ENCODE peak calls at places on chromosomes 16 and 17, in five cellular contexts. U is transverse colon, Y is Panc1, G is K562, F is stomach. L is an unnamed sample.
A peak's percentile ranks its signal among the peaks of the same experiment; 100 is the strongest.

GRCh38 chr16:4615389-4616046 is 830 bp upstream of the UBALD1 start:
- DNase-seq in F (no peak), U (peak; percentile 37), G (no peak), Y (no peak), L (no peak)

GRCh38 chr16:82302007-82302733 is 132.1 kb upstream of the MPHOSPH6 start:
- DNase-seq in U (no peak), F (no peak), Y (no peak), G (no peak), L (no peak)

GRCh38 chr17:44010966-44011647 is 3.7 kb downstream of the TMEM101 start:
- DNase-seq in G (no peak), F (no peak), Y (no peak), U (no peak), L (no peak)

GRCh38 chr17:17789828-17790672 is 46.7 kb downstream of the SREBF1 start:
- DNase-seq in U (no peak), G (no peak), F (no peak), Y (no peak), L (no peak)

GRCh38 chr17:20771104-20771503 is 191.6 kb downstream of the CDRT15L2 start:
- DNase-seq in Y (no peak), F (no peak), G (no peak), U (no peak), L (no peak)

GRCh38 chr16:9049241-9049640 is 42.2 kb upstream of the HAPSTR1 start:
- DNase-seq in U (no peak), Y (no peak), F (no peak), G (no peak), L (no peak)

GRCh38 chr16:12239226-12239625 is 262.7 kb downstream of the SNX29 start:
- DNase-seq in G (no peak), F (no peak), Y (no peak), U (no peak), L (no peak)

GRCh38 chr17:44786551-44787081 is 27.8 kb downstream of the ADAM11 start:
- DNase-seq in F (no peak), G (no peak), Y (no peak), U (no peak), L (no peak)

GRCh38 chr16:79066621-79067020 is 533.9 kb downstream of the MAF start:
- DNase-seq in U (no peak), F (peak; percentile 50), Y (no peak), G (no peak), L (no peak)

GRCh38 chr17:45229681-45230409 is 8.2 kb downstream of the FMNL1 start:
- DNase-seq in Y (no peak), G (no peak), U (peak; percentile 48), F (no peak), L (no peak)

GRCh38 chr16:81833751-81834150 is 54.7 kb downstream of the PLCG2 start:
- DNase-seq in Y (no peak), G (no peak), U (no peak), F (no peak), L (peak; percentile 43)

GRCh38 chr17:40122466-40122943 is 734 bp downstream of the MSL1 start:
- DNase-seq in F (no peak), Y (no peak), G (peak; percentile 53), U (peak; percentile 49), L (no peak)

GRCh38 chr17:7217113-7217987 is 2.3 kb downstream of the DLG4 start:
- DNase-seq in G (peak; percentile 63), U (peak; percentile 63), F (peak; percentile 54), Y (no peak), L (no peak)

GRCh38 chr17:9361572-9361955 is 214.1 kb downstream of the STX8 start:
- DNase-seq in Y (no peak), G (no peak), U (no peak), F (no peak), L (no peak)

GRCh38 chr16:24626251-24626650 is 86.9 kb downstream of the RBBP6 start:
- DNase-seq in G (no peak), Y (no peak), U (no peak), F (no peak), L (no peak)

GRCh38 chr16:75627856-75628255 is 4.8 kb upstream of the ADAT1 start:
- DNase-seq in Y (no peak), G (no peak), F (no peak), U (no peak), L (no peak)

GRCh38 chr17:29245401-29245800 is 1.3 kb upstream of the CRYBA1 start:
- DNase-seq in G (no peak), U (no peak), F (no peak), Y (no peak), L (no peak)

GRCh38 chr16:19746561-19746960 is 28.5 kb downstream of the IQCK start:
- DNase-seq in G (no peak), U (no peak), F (no peak), Y (no peak), L (no peak)

GRCh38 chr16:80577485-80578280 is 36.9 kb downstream of the DYNLRB2 start:
- DNase-seq in Y (no peak), G (no peak), U (no peak), F (peak; percentile 76), L (no peak)

GRCh38 chr17:27323538-27324212 is 29.8 kb downstream of the WSB1 start:
- DNase-seq in Y (no peak), G (peak; percentile 58), U (peak; percentile 89), F (peak; percentile 67), L (peak; percentile 61)

GRCh38 chr16:58022601-58023371 is 2.8 kb upstream of the MMP15 start:
- DNase-seq in G (no peak), U (peak; percentile 71), Y (no peak), F (peak; percentile 87), L (no peak)

GRCh38 chr17:58513391-58513912 is 986 bp downstream of the MTMR4 start:
- DNase-seq in U (no peak), F (no peak), Y (no peak), G (no peak), L (no peak)

GRCh38 chr16:1941924-1942809 is 832 bp downstream of the MSRB1 start:
- DNase-seq in F (no peak), G (peak; percentile 74), U (no peak), Y (no peak), L (no peak)

GRCh38 chr16:85440744-85441143 is 172.4 kb upstream of the GSE1 start:
- DNase-seq in Y (no peak), G (no peak), F (no peak), U (no peak), L (no peak)

GRCh38 chr16:88882358-88883030 is 16.0 kb upstream of the PABPN1L start:
- DNase-seq in F (peak; percentile 63), G (peak; percentile 61), Y (no peak), U (peak; percentile 65), L (no peak)
- H3K27me3 ChIP-seq in F (no peaks in the 10 kb centered on the region), G (no peaks in the 10 kb centered on the region), Y (no peaks in the 10 kb centered on the region), U (peaks cover 15% of the 10 kb centered on the region), L (no peaks in the 10 kb centered on the region)

DNA sequence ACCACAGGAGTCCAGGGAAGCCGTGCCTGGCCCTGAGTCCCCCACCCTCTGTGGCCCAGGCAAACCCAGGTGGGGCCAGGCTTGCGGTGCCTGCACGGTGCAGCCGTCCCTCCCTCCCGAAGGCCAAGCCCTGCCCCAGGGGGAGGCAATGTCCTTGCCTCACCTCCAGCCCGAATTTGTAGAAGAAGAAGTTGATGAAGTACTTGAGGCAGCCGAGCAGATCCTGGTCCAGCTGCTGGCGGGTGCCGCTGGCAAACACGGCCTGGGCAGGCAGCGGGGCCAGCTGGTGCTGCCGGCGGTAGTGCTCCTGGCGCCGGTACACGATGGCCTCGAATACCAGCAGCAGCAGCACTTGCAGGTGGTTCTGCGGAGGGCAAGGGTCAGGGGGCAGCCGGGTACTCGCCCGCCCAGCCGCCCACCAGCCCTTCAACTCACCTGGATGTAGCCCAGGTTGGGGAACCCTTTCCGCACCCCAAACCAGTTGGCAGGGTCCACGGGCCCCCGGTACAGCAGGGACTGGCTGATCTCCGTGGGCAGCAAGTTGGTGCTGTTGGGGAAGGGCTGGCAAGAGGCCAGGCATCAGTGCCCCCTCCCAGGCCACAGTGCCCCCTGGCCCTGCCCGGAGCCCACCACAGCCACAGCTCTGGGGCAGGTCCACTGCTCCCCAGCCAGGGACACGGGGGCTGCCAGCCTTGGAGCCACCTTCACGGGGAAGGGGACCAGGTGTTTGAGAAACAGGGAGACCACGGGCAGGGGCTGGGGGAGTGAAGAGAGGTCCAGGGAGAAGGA is 26.1 kb downstream of the CTU2 start:
- DNase-seq in Y (no peak), G (no peak), F (no peak), U (no peak), L (no peak)
- TF ChIP-seq POLR2AphosphoS5 in Y (no peak), G (no peak), F (no peak), U (no peak), L (no peak)

GRCh38 chr17:34442387-34443111 is 79.5 kb upstream of the CCL1 start:
- DNase-seq in Y (no peak), F (no peak), G (no peak), U (no peak), L (no peak)

GRCh38 chr17:34443832-34444469 is 80.9 kb upstream of the CCL1 start:
- DNase-seq in G (peak; percentile 45), F (no peak), Y (no peak), U (no peak), L (no peak)

GRCh38 chr17:34447406-34447805 is 84.4 kb upstream of the CCL1 start:
- DNase-seq in F (no peak), G (no peak), Y (no peak), U (no peak), L (no peak)

GRCh38 chr17:34445145-34445544 is 82.1 kb upstream of the CCL1 start:
- DNase-seq in U (no peak), F (no peak), Y (no peak), G (no peak), L (no peak)
- H3K27ac ChIP-seq in U (no peak overlapping the region), F (no peak overlapping the region), Y (no peak overlapping the region), G (no peak overlapping the region), L (no peak overlapping the region)

GRCh38 chr17:74924250-74924948 is at the start of gene OTOP2:
- DNase-seq in U (peak; percentile 25), Y (no peak), G (no peak), F (no peak), L (no peak)

GRCh38 chr17:74922694-74923537 is at the start of gene USH1G:
- DNase-seq in G (peak; percentile 88), U (peak; percentile 17), F (no peak), Y (no peak), L (no peak)

GRCh38 chr17:74923538-74924249 is 379 bp upstream of the OTOP2 start:
- DNase-seq in Y (no peak), G (peak; percentile 89), F (peak; percentile 81), U (peak; percentile 78), L (peak; percentile 66)

GRCh38 chr17:74922172-74922571 is 883 bp downstream of the USH1G start:
- DNase-seq in G (no peak), F (no peak), U (no peak), Y (no peak), L (no peak)

DNA sequence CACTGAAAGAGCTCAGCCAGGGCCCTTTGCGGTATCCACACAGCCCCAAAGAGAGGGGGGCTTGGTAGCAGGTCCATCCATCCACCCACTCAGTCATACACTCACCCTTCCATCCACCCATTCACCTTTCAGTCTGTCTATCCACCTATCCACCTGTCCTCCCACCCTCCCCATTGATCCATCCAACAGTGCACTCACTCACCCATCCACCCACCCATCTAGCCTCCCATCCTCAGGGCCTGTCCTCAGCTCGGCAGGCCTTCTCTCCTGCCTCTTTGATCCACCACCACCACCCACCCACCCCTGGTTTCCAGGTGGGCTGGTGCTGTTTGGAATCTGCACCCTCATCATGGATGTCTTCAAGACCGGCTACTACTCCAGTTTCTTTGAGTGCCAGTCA is 1.2 kb downstream of the OTOP2 start:
- DNase-seq in Y (no peak), F (no peak), G (no peak), U (no peak), L (no peak)
- H3K27me3 ChIP-seq in Y (peaks cover 18% of the 10 kb centered on the region), F (peaks cover 22% of the 10 kb centered on the region), G (peaks cover 9% of the 10 kb centered on the region), U (peaks cover 88% of the 10 kb centered on the region), L (peaks cover 58% of the 10 kb centered on the region)

L was measured in breast epithelium.